ENCODE peak calls at places on chromosomes 5 and 9, in eight cellular contexts. Q, G, N, Y, R, F, U and I are unnamed samples.

GRCh38 chr5:65066385-65066784 is 297.7 kb downstream of the CWC27 start:
- DNase-seq in R (no peak), G (peak; percentile 22), Q (peak; percentile 39), Y (no peak), F (no peak), U (no peak), N (no peak), I (no peak)

GRCh38 chr5:1467341-1468246 is 22.4 kb upstream of the SLC6A3 start:
- DNase-seq in Y (no peak), U (peak; percentile 74), F (no peak), G (no peak), R (no peak), Q (no peak), N (peak; percentile 69), I (no peak)

GRCh38 chr5:96572864-96573512 is 89.2 kb upstream of the CAST start:
- DNase-seq in Q (no peak), Y (peak; percentile 78), R (no peak), G (no peak), F (no peak), U (no peak), N (no peak), I (no peak)

GRCh38 chr5:67014957-67015400 is 181.6 kb downstream of the CD180 start:
- DNase-seq in G (peak; percentile 27), R (no peak), Y (peak; percentile 78), U (no peak), F (no peak), Q (no peak), N (no peak), I (peak; percentile 56)

GRCh38 chr5:69309380-69309779 is 23.2 kb downstream of the CCDC125 start:
- DNase-seq in Y (no peak), G (no peak), N (no peak), F (no peak), Q (no peak), R (no peak), U (no peak), I (no peak)

GRCh38 chr5:173789031-173789920 is 98.9 kb upstream of the CPEB4 start:
- DNase-seq in R (no peak), F (no peak), Q (no peak), U (no peak), Y (peak; percentile 73), G (no peak), N (no peak), I (peak; percentile 25)

GRCh38 chr9:135240871-135241311 is 153.4 kb downstream of the OLFM1 start:
- DNase-seq in R (no peak), F (no peak), N (peak; percentile 41), U (peak; percentile 29), Q (no peak), G (no peak), Y (no peak), I (no peak)

GRCh38 chr9:87909310-87910041 is 8.3 kb upstream of the SPATA31C1 start:
- DNase-seq in Q (no peak), G (no peak), N (peak; percentile 39), U (no peak), Y (no peak), F (no peak), R (no peak), I (peak; percentile 95)

GRCh38 chr9:72185561-72185960 is 36.3 kb downstream of the GDA start:
- DNase-seq in N (no peak), R (no peak), U (no peak), F (no peak), G (no peak), Y (no peak), Q (no peak), I (no peak)

GRCh38 chr5:18197734-18198133 is 563.5 kb downstream of the TAF11L14 start:
- DNase-seq in G (no peak), Y (no peak), U (no peak), N (no peak), F (no peak), R (no peak), Q (no peak), I (no peak)

GRCh38 chr5:18202147-18202546 is 567.9 kb downstream of the TAF11L14 start:
- DNase-seq in U (no peak), Q (no peak), G (no peak), N (no peak), Y (no peak), F (no peak), R (no peak), I (no peak)
- H3K9me3 ChIP-seq in U (peaks cover 38% of the 10 kb centered on the region), Q (no peaks in the 10 kb centered on the region), G (no peaks in the 10 kb centered on the region), N (no peaks in the 10 kb centered on the region), Y (no peaks in the 10 kb centered on the region), F (no peaks in the 10 kb centered on the region), R (peaks cover 15% of the 10 kb centered on the region), I (peaks cover 9% of the 10 kb centered on the region)

DNA sequence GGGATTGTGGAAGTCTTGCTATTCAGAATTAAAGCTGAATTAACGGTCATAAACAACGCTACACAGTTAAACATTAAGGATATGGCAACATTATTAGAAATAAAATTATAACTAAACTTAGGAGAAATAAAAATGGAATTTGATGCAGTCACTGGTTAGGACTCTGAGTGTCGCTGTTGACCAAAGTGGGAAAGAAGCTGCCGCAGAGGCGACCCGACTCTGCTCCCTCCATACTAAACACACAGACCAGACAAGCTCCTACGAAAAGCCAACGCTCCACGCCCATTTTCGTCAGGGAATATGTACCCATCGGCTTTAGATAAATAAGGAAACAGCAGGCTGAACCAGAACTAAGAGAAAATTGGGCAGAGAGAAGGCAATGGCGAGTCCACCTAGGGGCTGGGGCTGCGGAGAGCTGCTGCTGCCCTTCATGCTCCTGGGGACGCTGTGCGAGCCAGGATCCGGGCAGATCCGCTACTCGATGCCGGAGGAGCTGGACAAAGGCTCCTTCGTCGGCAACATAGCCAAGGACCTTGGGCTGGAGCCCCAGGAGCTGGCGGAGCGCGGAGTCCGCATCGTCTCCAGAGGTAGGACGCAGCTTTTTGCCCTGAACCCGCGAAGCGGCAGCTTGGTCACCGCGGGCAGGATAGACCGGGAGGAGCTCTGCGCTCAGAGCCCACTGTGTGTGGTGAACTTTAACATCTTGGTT is at the start of gene PCDHGA5:
- DNase-seq in U (no peak), N (no peak), G (no peak), F (no peak), Y (peak; percentile 12), R (no peak), Q (no peak), I (no peak)
- H3K9me3 ChIP-seq in U (peaks cover 98% of the 10 kb centered on the region), N (peaks cover 74% of the 10 kb centered on the region), G (no peaks in the 10 kb centered on the region), F (peaks cover 13% of the 10 kb centered on the region), Y (peaks cover 3% of the 10 kb centered on the region), R (peaks cover 24% of the 10 kb centered on the region), Q (peaks cover 21% of the 10 kb centered on the region), I (peaks cover 61% of the 10 kb centered on the region)

GRCh38 chr5:24161559-24161958 is 483.2 kb downstream of the CDH10 start:
- DNase-seq in G (no peak), R (no peak), F (no peak), U (no peak), Y (no peak), Q (no peak), N (no peak), I (no peak)

GRCh38 chr5:24167791-24168190 is 477.0 kb downstream of the CDH10 start:
- DNase-seq in F (no peak), N (no peak), G (no peak), U (no peak), Q (no peak), Y (no peak), R (no peak), I (no peak)

GRCh38 chr5:24162343-24162742 is 482.4 kb downstream of the CDH10 start:
- DNase-seq in G (no peak), N (no peak), F (no peak), Q (no peak), R (no peak), U (no peak), Y (no peak), I (no peak)

GRCh38 chr5:24163091-24163490 is 481.7 kb downstream of the CDH10 start:
- DNase-seq in G (no peak), R (no peak), Q (no peak), Y (no peak), F (no peak), U (no peak), N (no peak), I (no peak)
- H3K9me3 ChIP-seq in G (no peaks in the 10 kb centered on the region), R (peaks cover 31% of the 10 kb centered on the region), Q (peaks cover under 1% of the 10 kb centered on the region), Y (no peaks in the 10 kb centered on the region), F (no peaks in the 10 kb centered on the region), U (no peaks in the 10 kb centered on the region), N (no peaks in the 10 kb centered on the region), I (no peaks in the 10 kb centered on the region)

DNA sequence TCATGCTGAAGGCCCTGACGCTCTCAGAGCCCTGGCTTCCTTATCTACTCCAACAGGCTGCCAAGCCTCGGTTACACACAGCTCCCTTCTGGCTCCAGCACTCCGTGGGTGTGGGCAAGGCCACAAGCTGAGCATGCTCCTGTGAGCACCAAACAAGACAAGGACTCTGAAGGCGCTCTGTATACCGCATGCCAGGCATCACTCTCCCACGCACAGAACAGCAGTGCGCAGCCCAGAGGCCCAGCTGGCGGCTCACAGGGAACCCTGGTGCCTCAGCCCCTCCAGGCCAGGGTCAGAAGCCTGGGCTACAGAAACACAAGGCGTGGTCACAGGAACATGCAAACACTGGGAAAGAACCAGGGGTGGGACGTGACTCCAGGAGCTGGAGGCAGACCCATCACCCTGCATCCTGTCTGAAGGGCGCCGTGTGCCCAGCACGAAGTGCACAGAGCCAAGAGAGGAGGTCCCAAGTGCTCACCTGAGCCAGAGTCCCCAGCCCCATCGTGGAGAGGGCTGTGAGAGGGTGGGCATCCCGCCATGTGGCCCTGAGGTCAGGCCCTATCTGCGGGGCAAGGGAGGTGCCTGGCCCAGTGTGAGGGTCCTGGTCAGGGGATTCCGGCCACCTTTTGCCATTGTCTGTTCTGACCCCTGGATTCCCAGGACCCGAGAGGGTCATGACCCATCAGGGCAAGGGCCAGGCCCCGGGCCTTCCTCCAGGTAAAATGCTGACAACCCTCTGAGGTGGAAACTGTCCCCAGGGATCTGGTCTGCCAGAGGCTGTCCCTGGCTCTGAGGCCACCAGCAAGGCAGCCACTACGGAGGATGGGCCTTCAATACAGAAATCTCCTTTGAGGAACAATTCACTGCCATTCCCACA is 54.7 kb downstream of the COL23A1 start:
- DNase-seq in Q (peak; percentile 31), N (no peak), U (peak; percentile 72), R (no peak), F (no peak), Y (peak; percentile 64), G (no peak), I (peak; percentile 70)
- H3K9me3 ChIP-seq in Q (no peaks in the 10 kb centered on the region), N (no peaks in the 10 kb centered on the region), U (no peaks in the 10 kb centered on the region), R (no peaks in the 10 kb centered on the region), F (no peaks in the 10 kb centered on the region), Y (no peaks in the 10 kb centered on the region), G (no peaks in the 10 kb centered on the region), I (no peaks in the 10 kb centered on the region)